ENCODE peak calls at places on chromosomes 11 and 22, in nine cellular contexts. I is CD8-positive, alpha-beta memory T cell; X is psoas muscle; R is uterus; Q is HCT116; O is right lobe of liver; P is PC-9; Z is ovary; M is GM23248. S is an unnamed sample.

GRCh38 chr11:10303558-10304363 is 1.1 kb upstream of the ADM start:
- DNase-seq in Q (no peak), M (peak; percentile 85), I (no peak), O (peak; percentile 71), R (peak; percentile 40), P (peak; percentile 68), Z (no peak), X (peak; percentile 34), S (peak; percentile 74)

GRCh38 chr11:130516868-130517505 is 68.5 kb downstream of the ADAMTS15 start:
- DNase-seq in Z (no peak), X (no peak), P (no peak), M (no peak), O (no peak), R (no peak), I (no peak), Q (no peak), S (no peak)

GRCh38 chr11:128473631-128474030 is 113.7 kb downstream of the ETS1 start:
- DNase-seq in R (no peak), M (peak; percentile 63), P (no peak), I (no peak), Z (no peak), Q (no peak), X (no peak), O (no peak), S (no peak)

GRCh38 chr11:69152748-69153446 is 2.8 kb upstream of the SMIM38 start:
- DNase-seq in Z (no peak), R (no peak), X (no peak), I (no peak), O (no peak), Q (no peak), P (no peak), M (no peak), S (no peak)

GRCh38 chr11:2521081-2521480 is 76.3 kb downstream of the KCNQ1 start:
- DNase-seq in M (no peak), R (peak; percentile 2), O (no peak), Q (no peak), P (no peak), I (no peak), Z (peak; percentile 4), X (peak; percentile 9), S (peak; percentile 47)

GRCh38 chr22:39512026-39512425 is 8.3 kb upstream of the ATF4 start:
- DNase-seq in M (no peak), R (no peak), I (no peak), O (peak; percentile 51), Z (no peak), X (no peak), P (no peak), Q (no peak), S (no peak)

GRCh38 chr11:93967258-93967657 is 53.9 kb upstream of the HEPHL1 start:
- DNase-seq in R (no peak), Q (no peak), I (no peak), P (no peak), Z (no peak), M (no peak), X (no peak), O (no peak), S (no peak)

GRCh38 chr11:112590778-112591177 is 330.1 kb upstream of the PLET1 start:
- DNase-seq in P (no peak), Q (no peak), I (no peak), Z (no peak), O (no peak), R (peak; percentile 50), X (no peak), M (peak; percentile 54), S (no peak)

GRCh38 chr11:64875369-64876225 is 2.8 kb downstream of the EHD1 start:
- DNase-seq in M (peak; percentile 40), X (peak; percentile 23), Q (no peak), R (no peak), P (no peak), Z (no peak), I (no peak), O (peak; percentile 89), S (no peak)
- H3K27ac ChIP-seq in M (peak overlapping the region; percentile 66), X (peak overlapping the region; percentile 97), Q (peak overlapping the region; percentile 84), R (peak overlapping the region; percentile 80), P (no peak overlapping the region), Z (no peak overlapping the region), I (peak overlapping the region; percentile 76), O (peak overlapping the region; percentile 16), S (no peak overlapping the region)

GRCh38 chr22:31446208-31446607 is 43.4 kb downstream of the EIF4ENIF1 start:
- DNase-seq in O (no peak), Z (no peak), M (no peak), I (no peak), R (no peak), Q (no peak), X (no peak), P (no peak), S (no peak)

GRCh38 chr22:31441652-31442051 is 42.2 kb downstream of the DRG1 start:
- DNase-seq in Z (no peak), O (no peak), P (no peak), Q (no peak), I (no peak), R (no peak), M (no peak), X (no peak), S (no peak)

GRCh38 chr22:31445642-31446041 is 44.0 kb downstream of the EIF4ENIF1 start:
- DNase-seq in P (no peak), M (no peak), I (no peak), O (no peak), Z (no peak), Q (no peak), R (no peak), X (no peak), S (no peak)

GRCh38 chr22:31442768-31443489 is 43.5 kb downstream of the DRG1 start:
- DNase-seq in M (no peak), I (no peak), O (no peak), R (no peak), Z (no peak), P (no peak), X (no peak), Q (no peak), S (no peak)

DNA sequence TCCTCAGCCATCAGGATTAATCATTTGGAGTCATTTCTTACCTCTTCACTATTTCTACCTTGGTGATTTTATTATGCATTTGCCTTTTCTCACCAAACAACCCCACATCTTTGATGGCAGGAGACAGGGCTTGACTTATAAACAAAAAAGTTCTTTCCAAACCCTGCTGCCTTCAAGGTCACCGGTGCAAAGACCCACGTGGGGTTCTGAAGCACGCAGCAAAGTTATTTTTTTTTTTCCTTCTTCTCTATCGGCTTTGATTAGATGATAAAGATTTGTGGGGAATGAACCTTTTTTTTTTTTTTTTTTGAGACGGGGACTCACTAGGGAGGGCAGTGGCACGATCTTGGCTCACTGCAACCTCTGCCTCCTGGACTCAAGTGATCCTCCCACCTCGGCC is 44.1 kb downstream of the DRG1 start:
- DNase-seq in I (no peak), O (no peak), Z (no peak), M (no peak), R (no peak), Q (no peak), P (no peak), X (no peak), S (no peak)
- H3K36me3 ChIP-seq in I (peaks cover 40% of the 10 kb centered on the region), O (no peaks in the 10 kb centered on the region), Z (no peaks in the 10 kb centered on the region), M (peaks cover 48% of the 10 kb centered on the region), R (no peaks in the 10 kb centered on the region), Q (peaks cover 34% of the 10 kb centered on the region), P (peaks cover 4% of the 10 kb centered on the region), X (peaks cover 92% of the 10 kb centered on the region), S (peaks cover 93% of the 10 kb centered on the region)

GRCh38 chr22:31246687-31247086 is 34.6 kb downstream of the LIMK2 start:
- DNase-seq in Q (no peak), R (no peak), Z (no peak), P (no peak), X (no peak), O (no peak), M (no peak), I (no peak), S (no peak)

GRCh38 chr22:31250740-31251330 is 38.7 kb downstream of the LIMK2 start:
- DNase-seq in X (no peak), Z (no peak), Q (no peak), M (peak; percentile 34), I (no peak), R (no peak), O (no peak), P (no peak), S (no peak)

GRCh38 chr22:31247726-31248125 is 35.6 kb downstream of the LIMK2 start:
- DNase-seq in I (no peak), O (no peak), X (no peak), Z (no peak), Q (no peak), M (no peak), P (no peak), R (no peak), S (no peak)

GRCh38 chr22:31248138-31248745 is 36.1 kb downstream of the LIMK2 start:
- DNase-seq in Q (no peak), Z (peak; percentile 77), I (peak; percentile 40), O (peak; percentile 66), P (peak; percentile 80), R (peak; percentile 84), M (peak; percentile 86), X (peak; percentile 77), S (peak; percentile 84)

DNA sequence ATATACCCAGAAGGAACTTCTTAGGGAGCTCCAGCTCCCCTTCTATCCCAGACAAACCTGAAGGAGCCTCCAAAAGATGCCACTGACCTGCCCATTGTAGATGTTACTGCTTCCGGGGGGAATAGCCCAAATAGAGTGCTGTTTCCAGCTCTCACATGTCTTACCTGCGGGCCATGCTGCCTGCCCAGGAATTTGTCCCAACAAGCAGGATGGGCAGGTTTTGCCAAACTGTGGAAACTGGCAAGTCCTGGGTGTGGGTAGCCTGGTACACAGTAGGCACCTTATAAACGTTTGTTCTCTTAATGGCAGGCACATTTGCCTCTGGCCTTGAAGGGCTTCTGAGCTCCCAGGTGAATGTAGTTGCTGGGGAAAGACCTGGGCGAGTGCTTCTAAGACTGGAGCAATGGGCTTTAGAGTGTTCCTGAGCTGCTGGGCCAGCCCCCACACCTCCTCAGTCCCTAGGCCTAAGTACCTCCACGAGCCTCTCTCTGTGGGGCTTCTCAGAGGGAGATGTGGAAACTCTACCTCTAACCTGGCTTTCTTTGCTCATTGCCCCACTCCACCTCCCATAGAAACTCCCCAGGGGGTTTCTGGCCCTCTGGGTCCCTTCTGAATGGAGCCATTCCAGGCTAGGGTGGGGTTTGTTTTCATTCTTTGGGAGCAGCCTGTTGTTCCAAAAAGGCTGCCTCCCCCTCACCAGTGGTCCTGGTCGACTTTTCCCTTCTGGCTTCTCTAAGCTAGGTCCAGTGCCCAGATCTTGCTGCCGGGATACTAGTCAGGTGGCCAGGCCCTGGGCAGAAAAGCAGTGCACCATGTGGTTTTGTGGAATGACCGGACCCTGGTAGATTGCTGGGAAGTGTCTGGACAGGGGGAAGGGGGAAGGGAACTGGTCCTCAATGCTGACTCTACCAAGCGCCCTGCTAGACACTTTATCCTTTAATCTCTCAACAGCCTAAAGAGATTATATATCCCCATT is 37.2 kb downstream of the LIMK2 start:
- DNase-seq in X (no peak), I (no peak), P (peak; percentile 40), R (no peak), O (no peak), Q (no peak), M (no peak), Z (peak; percentile 52), S (no peak)
- H3K27ac ChIP-seq in X (peak overlapping the region; percentile 76), I (no peak overlapping the region), P (no peak overlapping the region), R (peak overlapping the region; percentile 55), O (no peak overlapping the region), Q (no peak overlapping the region), M (peak overlapping the region; percentile 32), Z (peak overlapping the region; percentile 56), S (no peak overlapping the region)

DNA sequence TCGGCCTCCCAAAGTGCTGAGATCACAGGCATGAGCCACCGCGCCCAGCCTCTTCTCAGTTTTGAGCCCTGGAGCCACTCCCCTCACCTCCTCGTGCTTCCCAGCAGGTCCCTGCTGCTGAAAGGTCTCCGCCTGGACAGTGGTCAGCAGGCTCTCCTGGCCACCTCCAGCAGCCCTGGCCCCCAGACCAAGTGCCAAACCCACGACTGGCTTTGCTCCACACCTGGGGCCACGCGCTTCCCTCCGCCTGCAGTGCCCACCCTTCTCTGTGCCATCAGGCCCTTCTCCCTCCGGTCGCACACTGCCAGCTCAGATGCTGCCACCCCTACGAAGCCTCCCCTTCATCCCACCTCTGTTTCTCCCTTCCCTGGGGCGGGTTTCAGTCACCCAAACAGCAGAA is 12.8 kb downstream of the FRMD8 start:
- DNase-seq in R (no peak), O (no peak), M (no peak), Q (no peak), I (no peak), X (no peak), P (no peak), Z (no peak), S (no peak)
- H3K36me3 ChIP-seq in R (no peaks in the 10 kb centered on the region), O (no peaks in the 10 kb centered on the region), M (peaks cover 15% of the 10 kb centered on the region), Q (peaks cover 9% of the 10 kb centered on the region), I (no peaks in the 10 kb centered on the region), X (peaks cover 89% of the 10 kb centered on the region), P (no peaks in the 10 kb centered on the region), Z (no peaks in the 10 kb centered on the region), S (peaks cover 94% of the 10 kb centered on the region)

S was measured in SJSA1.